ENCODE peak calls at places on chromosomes 13 and 19, in nine cellular contexts. G is cardiac muscle cell; P is sigmoid colon; H is CD4-positive, alpha-beta memory T cell; S is OCI-LY7; O is body of pancreas; I is Karpas-422; N is transverse colon; Q is testis. F is an unnamed sample.

GRCh38 chr19:40621283-40621682 is 20.1 kb downstream of the LTBP4 start:
- DNase-seq in G (no peak), P (no peak), H (no peak), S (no peak), O (no peak), I (no peak), N (no peak), Q (no peak), F (no peak)

GRCh38 chr13:36192166-36192565 is 22.2 kb downstream of the SOHLH2 start:
- DNase-seq in G (no peak), P (no peak), H (no peak), S (no peak), O (no peak), I (peak; percentile 14), N (no peak), Q (no peak), F (no peak)

GRCh38 chr13:101570410-101570809 is 117.9 kb downstream of the ITGBL1 start:
- DNase-seq in G (no peak), P (no peak), H (no peak), S (no peak), O (no peak), I (no peak), N (no peak), Q (no peak), F (no peak)

GRCh38 chr13:111917901-111918300 is 149.0 kb upstream of the SOX1 start:
- DNase-seq in G (no peak), P (no peak), H (no peak), S (no peak), O (no peak), I (no peak), N (no peak), Q (no peak), F (no peak)

GRCh38 chr13:87954116-87954515 is 282.9 kb downstream of the SLITRK5 start:
- DNase-seq in G (no peak), P (no peak), H (no peak), S (no peak), O (no peak), I (no peak), N (no peak), Q (no peak), F (no peak)

GRCh38 chr13:112697756-112698655 is 8.2 kb downstream of the ATP11A start:
- DNase-seq in G (no peak), P (peak; percentile 59), H (no peak), S (no peak), O (no peak), I (no peak), N (no peak), Q (no peak), F (no peak)

GRCh38 chr13:110232146-110232545 is 74.8 kb downstream of the COL4A1 start:
- DNase-seq in G (no peak), P (peak; percentile 20), H (no peak), S (no peak), O (no peak), I (no peak), N (no peak), Q (no peak), F (no peak)

GRCh38 chr19:2446390-2446789 is 10.4 kb downstream of the LMNB2 start:
- DNase-seq in G (no peak), P (no peak), H (no peak), S (peak; percentile 86), O (no peak), I (no peak), N (no peak), Q (no peak), F (peak; percentile 45)

GRCh38 chr13:23598371-23598770 is 28.2 kb downstream of the TNFRSF19 start:
- DNase-seq in G (no peak), P (no peak), H (no peak), S (no peak), O (no peak), I (no peak), N (no peak), Q (no peak), F (no peak)

GRCh38 chr19:5103061-5103701 is 134.3 kb downstream of the KDM4B start:
- DNase-seq in G (no peak), P (peak; percentile 83), H (no peak), S (no peak), O (peak; percentile 95), I (no peak), N (no peak), Q (peak; percentile 47), F (no peak)

GRCh38 chr13:61728468-61728867 is 312.8 kb upstream of the PCDH20 start:
- DNase-seq in G (peak; percentile 15), P (no peak), H (no peak), S (no peak), O (peak; percentile 3), I (no peak), N (no peak), Q (no peak), F (no peak)

GRCh38 chr19:46344363-46344762 is 2.5 kb upstream of the PPP5C start:
- DNase-seq in G (no peak), P (no peak), H (no peak), S (no peak), O (no peak), I (no peak), N (no peak), Q (no peak), F (no peak)

DNA sequence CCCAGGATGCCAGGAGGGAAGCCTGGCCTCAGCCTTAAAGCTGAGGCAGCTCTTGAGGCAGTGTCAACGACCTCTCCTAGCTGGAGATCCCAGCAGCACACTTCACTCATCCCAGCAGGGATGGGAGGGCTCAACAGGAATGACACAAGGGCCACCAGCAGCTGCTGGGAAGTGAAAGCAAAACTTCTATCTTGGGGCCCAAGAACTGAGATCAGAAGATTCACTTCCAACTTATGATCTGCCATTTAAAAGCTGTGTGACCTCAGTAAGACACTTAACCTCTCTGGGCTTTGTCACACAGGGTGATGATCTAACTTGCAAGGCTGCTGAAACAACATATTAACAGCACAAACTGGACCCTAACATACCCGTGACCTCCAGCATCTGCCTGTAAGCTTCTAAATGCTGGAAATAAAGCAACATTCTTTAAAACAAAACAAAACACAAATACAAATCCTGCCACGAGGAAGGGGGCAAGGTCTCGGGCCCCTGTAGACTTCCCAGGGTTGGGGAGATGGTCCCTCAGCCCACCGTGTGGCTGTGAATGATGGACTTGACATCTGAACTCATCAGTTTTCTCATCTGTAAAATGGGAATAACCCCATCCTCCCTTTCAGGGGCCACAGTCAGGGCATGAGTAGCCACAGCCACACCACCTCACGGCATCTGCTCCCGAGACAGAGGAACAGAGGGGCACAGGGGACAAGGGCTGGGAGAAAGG is 22.7 kb downstream of the ELL start:
- DNase-seq in G (no peak), P (no peak), H (no peak), S (no peak), O (no peak), I (no peak), N (no peak), Q (no peak), F (no peak)
- H3K4me3 ChIP-seq in G (no peak overlapping the region), P (no peak overlapping the region), H (no peak overlapping the region), S (no peak overlapping the region), O (no peak overlapping the region), I (no peak overlapping the region), N (no peak overlapping the region), Q (no peak overlapping the region), F (no peak overlapping the region)

DNA sequence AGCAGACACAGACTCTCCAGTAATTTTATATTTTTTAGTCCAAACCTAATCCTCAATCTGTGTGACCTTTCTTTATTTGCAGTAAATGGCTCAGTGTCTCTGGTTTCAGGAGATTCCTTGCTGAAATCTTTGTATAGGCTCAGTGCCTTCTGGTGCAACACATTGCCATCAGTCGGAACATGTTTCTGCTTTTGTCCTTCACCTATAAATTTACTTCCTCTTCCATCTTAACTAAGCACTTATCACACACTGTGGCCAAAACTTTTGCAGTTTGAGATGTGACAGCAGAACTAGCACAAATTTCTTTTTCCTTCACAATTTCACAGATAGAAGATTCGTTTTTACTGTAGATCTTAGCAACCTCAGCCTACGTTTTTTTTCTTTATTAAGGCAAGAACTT is 44.1 kb downstream of the NDFIP2 start:
- DNase-seq in G (no peak), P (no peak), H (no peak), S (no peak), O (no peak), I (no peak), N (no peak), Q (no peak), F (no peak)
- H3K27ac ChIP-seq in G (no peak overlapping the region), P (no peak overlapping the region), H (no peak overlapping the region), S (no peak overlapping the region), O (no peak overlapping the region), I (no peak overlapping the region), N (no peak overlapping the region), Q (no peak overlapping the region), F (no peak overlapping the region)

GRCh38 chr13:70107498-70108271 is at the start of gene ATXN8OS:
- DNase-seq in G (peak; percentile 19), P (no peak), H (no peak), S (no peak), O (no peak), I (no peak), N (no peak), Q (peak; percentile 13), F (peak; percentile 43)
- H3K4me3 ChIP-seq in G (peak within 1 kb of the TSS; percentile 20), P (no peak within 1 kb of the TSS), H (no peak within 1 kb of the TSS), S (no peak within 1 kb of the TSS), O (no peak within 1 kb of the TSS), I (no peak within 1 kb of the TSS), N (no peak within 1 kb of the TSS), Q (peak within 1 kb of the TSS; percentile 17), F (no peak within 1 kb of the TSS)

GRCh38 chr19:13882419-13882795 is 5.5 kb downstream of the NANOS3 start:
- DNase-seq in G (no peak), P (no peak), H (no peak), S (no peak), O (no peak), I (no peak), N (no peak), Q (no peak), F (no peak)

GRCh38 chr19:13881231-13881691 is 4.3 kb downstream of the NANOS3 start:
- DNase-seq in G (peak; percentile 32), P (no peak), H (no peak), S (no peak), O (no peak), I (peak; percentile 45), N (no peak), Q (no peak), F (no peak)

GRCh38 chr19:13882841-13883240 is 5.9 kb downstream of the NANOS3 start:
- DNase-seq in G (no peak), P (no peak), H (no peak), S (no peak), O (no peak), I (no peak), N (no peak), Q (no peak), F (no peak)

GRCh38 chr19:13880059-13880672 is 3.2 kb downstream of the NANOS3 start:
- DNase-seq in G (peak; percentile 96), P (peak; percentile 99), H (peak; percentile 96), S (peak; percentile 95), O (peak; percentile 98), I (peak; percentile 97), N (peak; percentile 99), Q (peak; percentile 98), F (peak; percentile 93)

DNA sequence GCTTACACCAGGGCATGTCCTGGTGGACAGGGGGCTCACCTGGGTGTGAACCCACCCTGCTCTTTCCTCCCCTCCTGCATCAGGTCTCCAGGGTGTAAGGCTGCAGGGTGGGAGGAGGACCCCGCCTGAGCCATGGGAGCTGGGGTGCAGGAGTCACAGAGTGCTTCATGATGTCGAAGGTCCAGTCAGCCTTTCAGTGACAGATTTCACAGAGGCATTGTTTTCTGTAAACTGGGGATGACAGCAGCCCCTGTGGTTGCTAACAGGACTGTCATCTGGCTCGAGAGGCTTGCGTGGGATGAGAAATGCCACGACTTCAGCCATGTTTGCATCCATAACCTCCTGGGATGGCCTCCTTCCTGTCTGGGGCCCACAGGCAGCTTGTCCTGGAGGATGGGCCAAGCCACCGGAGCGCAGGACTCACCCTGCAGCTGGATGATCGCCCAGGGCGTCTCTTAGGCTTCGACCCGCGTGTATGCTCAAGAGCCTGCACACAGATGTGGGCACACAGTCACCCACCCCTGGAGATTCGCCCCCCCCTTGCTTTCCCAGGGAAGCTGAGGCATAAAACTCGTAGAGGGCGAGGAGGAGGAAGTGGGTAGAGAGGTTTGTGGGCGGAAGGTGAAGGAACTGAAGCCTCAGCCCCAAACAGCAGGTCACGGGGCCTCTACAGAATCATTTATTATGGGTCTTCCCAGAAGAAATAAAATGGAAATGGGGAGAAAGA is 4.9 kb downstream of the NANOS3 start:
- DNase-seq in G (no peak), P (no peak), H (peak; percentile 40), S (no peak), O (peak; percentile 40), I (no peak), N (peak; percentile 63), Q (peak; percentile 53), F (peak; percentile 32)
- H3K27ac ChIP-seq in G (peak overlapping the region; percentile 70), P (peak overlapping the region; percentile 72), H (peak overlapping the region; percentile 64), S (no peak overlapping the region), O (peak overlapping the region; percentile 14), I (no peak overlapping the region), N (peak overlapping the region; percentile 84), Q (peak overlapping the region; percentile 32), F (no peak overlapping the region)

F was measured in CD8-positive, alpha-beta memory T cell.